ENCODE peak calls at places on chromosome 20, in ten cellular contexts. One of them, this sample, is unnamed.

GRCh38 chr20:48359692-48360337 is 468.0 kb downstream of the PREX1 start:
- DNase-seq in HS-5: no peak
- DNase-seq in stimulated activated CD4-positive, alpha-beta T cell treated with anti-CD3 and anti-CD28 coated beads, TNF-alpha, amount 100 ng/mL, for 4 hours: no peak
- DNase-seq in mucosa of gallbladder: no peak
- DNase-seq in colonic mucosa: peak; percentile 25
- DNase-seq in H9: no peak
- DNase-seq in ovary: no peak
- DNase-seq in HTR-8/SVneo: no peak
- DNase-seq in SW 1271: no peak
- DNase-seq in NCI-H1436: no peak
- DNase-seq in this sample: peak; percentile 57

GRCh38 chr20:23415958-23416583 is 5.2 kb downstream of the NAPB start:
- DNase-seq in HS-5: no peak
- DNase-seq in NCI-H1436: no peak
- DNase-seq in ovary: no peak
- DNase-seq in HTR-8/SVneo: no peak
- DNase-seq in colonic mucosa: no peak
- DNase-seq in SW 1271: no peak
- DNase-seq in mucosa of gallbladder: no peak
- DNase-seq in stimulated activated CD4-positive, alpha-beta T cell treated with anti-CD3 and anti-CD28 coated beads, TNF-alpha, amount 100 ng/mL, for 4 hours: no peak
- DNase-seq in H9: no peak
- DNase-seq in this sample: no peak

GRCh38 chr20:62845416-62845815 is 16.2 kb downstream of the TCFL5 start:
- DNase-seq in stimulated activated CD4-positive, alpha-beta T cell treated with anti-CD3 and anti-CD28 coated beads, TNF-alpha, amount 100 ng/mL, for 4 hours: no peak
- DNase-seq in SW 1271: no peak
- DNase-seq in mucosa of gallbladder: no peak
- DNase-seq in H9: no peak
- DNase-seq in HS-5: no peak
- DNase-seq in NCI-H1436: no peak
- DNase-seq in ovary: no peak
- DNase-seq in HTR-8/SVneo: no peak
- DNase-seq in colonic mucosa: no peak
- DNase-seq in this sample: no peak

GRCh38 chr20:49995586-49995985 is 12.8 kb downstream of the SNAI1 start:
- DNase-seq in ovary: no peak
- DNase-seq in SW 1271: no peak
- DNase-seq in NCI-H1436: no peak
- DNase-seq in colonic mucosa: no peak
- DNase-seq in HTR-8/SVneo: no peak
- DNase-seq in HS-5: no peak
- DNase-seq in H9: no peak
- DNase-seq in stimulated activated CD4-positive, alpha-beta T cell treated with anti-CD3 and anti-CD28 coated beads, TNF-alpha, amount 100 ng/mL, for 4 hours: no peak
- DNase-seq in mucosa of gallbladder: no peak
- DNase-seq in this sample: no peak

GRCh38 chr20:23585808-23586734 is 17.8 kb upstream of the CST9L start:
- DNase-seq in HTR-8/SVneo: no peak
- DNase-seq in HS-5: no peak
- DNase-seq in stimulated activated CD4-positive, alpha-beta T cell treated with anti-CD3 and anti-CD28 coated beads, TNF-alpha, amount 100 ng/mL, for 4 hours: no peak
- DNase-seq in SW 1271: no peak
- DNase-seq in NCI-H1436: no peak
- DNase-seq in H9: no peak
- DNase-seq in colonic mucosa: no peak
- DNase-seq in mucosa of gallbladder: no peak
- DNase-seq in ovary: no peak
- DNase-seq in this sample: no peak

GRCh38 chr20:38883081-38883980 is 42.9 kb upstream of the FAM83D start:
- DNase-seq in SW 1271: no peak
- DNase-seq in NCI-H1436: no peak
- DNase-seq in H9: no peak
- DNase-seq in HTR-8/SVneo: peak; percentile 49
- DNase-seq in stimulated activated CD4-positive, alpha-beta T cell treated with anti-CD3 and anti-CD28 coated beads, TNF-alpha, amount 100 ng/mL, for 4 hours: no peak
- DNase-seq in ovary: no peak
- DNase-seq in HS-5: no peak
- DNase-seq in colonic mucosa: no peak
- DNase-seq in mucosa of gallbladder: no peak
- DNase-seq in this sample: no peak

GRCh38 chr20:62970307-62971210 is 18.1 kb downstream of the SLC17A9 start:
- DNase-seq in stimulated activated CD4-positive, alpha-beta T cell treated with anti-CD3 and anti-CD28 coated beads, TNF-alpha, amount 100 ng/mL, for 4 hours: no peak
- DNase-seq in H9: no peak
- DNase-seq in SW 1271: no peak
- DNase-seq in colonic mucosa: no peak
- DNase-seq in mucosa of gallbladder: no peak
- DNase-seq in ovary: no peak
- DNase-seq in HS-5: no peak
- DNase-seq in NCI-H1436: no peak
- DNase-seq in HTR-8/SVneo: no peak
- DNase-seq in this sample: peak; percentile 60

GRCh38 chr20:14264869-14265268 is 72.5 kb downstream of the FLRT3 start:
- DNase-seq in stimulated activated CD4-positive, alpha-beta T cell treated with anti-CD3 and anti-CD28 coated beads, TNF-alpha, amount 100 ng/mL, for 4 hours: no peak
- DNase-seq in SW 1271: no peak
- DNase-seq in NCI-H1436: no peak
- DNase-seq in mucosa of gallbladder: no peak
- DNase-seq in ovary: no peak
- DNase-seq in colonic mucosa: no peak
- DNase-seq in H9: no peak
- DNase-seq in HTR-8/SVneo: no peak
- DNase-seq in HS-5: no peak
- DNase-seq in this sample: peak; percentile 17

GRCh38 chr20:41592516-41593192 is 25.5 kb downstream of the CHD6 start:
- DNase-seq in ovary: no peak
- DNase-seq in stimulated activated CD4-positive, alpha-beta T cell treated with anti-CD3 and anti-CD28 coated beads, TNF-alpha, amount 100 ng/mL, for 4 hours: no peak
- DNase-seq in HTR-8/SVneo: no peak
- DNase-seq in mucosa of gallbladder: no peak
- DNase-seq in H9: no peak
- DNase-seq in NCI-H1436: no peak
- DNase-seq in SW 1271: no peak
- DNase-seq in HS-5: no peak
- DNase-seq in colonic mucosa: no peak
- DNase-seq in this sample: no peak

GRCh38 chr20:21251278-21251677 is 51.9 kb upstream of the XRN2 start:
- DNase-seq in H9: no peak
- DNase-seq in SW 1271: no peak
- DNase-seq in colonic mucosa: no peak
- DNase-seq in HS-5: no peak
- DNase-seq in HTR-8/SVneo: no peak
- DNase-seq in stimulated activated CD4-positive, alpha-beta T cell treated with anti-CD3 and anti-CD28 coated beads, TNF-alpha, amount 100 ng/mL, for 4 hours: no peak
- DNase-seq in NCI-H1436: no peak
- DNase-seq in ovary: no peak
- DNase-seq in mucosa of gallbladder: no peak
- DNase-seq in this sample: no peak

GRCh38 chr20:62710886-62711702 is 2.5 kb downstream of the NTSR1 start:
- DNase-seq in stimulated activated CD4-positive, alpha-beta T cell treated with anti-CD3 and anti-CD28 coated beads, TNF-alpha, amount 100 ng/mL, for 4 hours: peak; percentile 21
- DNase-seq in SW 1271: no peak
- DNase-seq in NCI-H1436: no peak
- DNase-seq in HTR-8/SVneo: no peak
- DNase-seq in colonic mucosa: no peak
- DNase-seq in HS-5: no peak
- DNase-seq in H9: no peak
- DNase-seq in ovary: no peak
- DNase-seq in mucosa of gallbladder: no peak
- DNase-seq in this sample: no peak

GRCh38 chr20:37336369-37337207 is 9.4 kb upstream of the SRC start:
- DNase-seq in H9: peak; percentile 72
- DNase-seq in ovary: peak; percentile 61
- DNase-seq in SW 1271: no peak
- DNase-seq in NCI-H1436: no peak
- DNase-seq in colonic mucosa: no peak
- DNase-seq in mucosa of gallbladder: no peak
- DNase-seq in HTR-8/SVneo: peak; percentile 64
- DNase-seq in stimulated activated CD4-positive, alpha-beta T cell treated with anti-CD3 and anti-CD28 coated beads, TNF-alpha, amount 100 ng/mL, for 4 hours: peak; percentile 26
- DNase-seq in HS-5: no peak
- DNase-seq in this sample: peak; percentile 40

GRCh38 chr20:61311656-61312387 is 59.8 kb downstream of the CDH4 start:
- DNase-seq in stimulated activated CD4-positive, alpha-beta T cell treated with anti-CD3 and anti-CD28 coated beads, TNF-alpha, amount 100 ng/mL, for 4 hours: no peak
- DNase-seq in HTR-8/SVneo: no peak
- DNase-seq in HS-5: no peak
- DNase-seq in NCI-H1436: no peak
- DNase-seq in H9: no peak
- DNase-seq in ovary: no peak
- DNase-seq in mucosa of gallbladder: no peak
- DNase-seq in colonic mucosa: no peak
- DNase-seq in SW 1271: no peak
- DNase-seq in this sample: no peak

GRCh38 chr20:50401587-50402343 is 108.4 kb upstream of the PTPN1 start:
- DNase-seq in HS-5: no peak
- DNase-seq in colonic mucosa: no peak
- DNase-seq in SW 1271: no peak
- DNase-seq in HTR-8/SVneo: no peak
- DNase-seq in mucosa of gallbladder: no peak
- DNase-seq in stimulated activated CD4-positive, alpha-beta T cell treated with anti-CD3 and anti-CD28 coated beads, TNF-alpha, amount 100 ng/mL, for 4 hours: no peak
- DNase-seq in H9: no peak
- DNase-seq in ovary: no peak
- DNase-seq in NCI-H1436: no peak
- DNase-seq in this sample: no peak

GRCh38 chr20:36821964-36822437 is 48.4 kb upstream of the DSN1 start:
- DNase-seq in ovary: no peak
- DNase-seq in stimulated activated CD4-positive, alpha-beta T cell treated with anti-CD3 and anti-CD28 coated beads, TNF-alpha, amount 100 ng/mL, for 4 hours: no peak
- DNase-seq in colonic mucosa: no peak
- DNase-seq in mucosa of gallbladder: no peak
- DNase-seq in HS-5: no peak
- DNase-seq in H9: no peak
- DNase-seq in SW 1271: no peak
- DNase-seq in NCI-H1436: no peak
- DNase-seq in HTR-8/SVneo: no peak
- DNase-seq in this sample: peak; percentile 68